ENCODE peak calls at places on chromosomes 5 and 9, in ten cellular contexts. X is IMR-90, W is A549, F is ovary, B is GM13976, A is lung microvascular endothelial cell, C is foreskin fibroblast, V is stomach, M is ACHN, U is GM23248. N is an unnamed sample.

GRCh38 chr9:4837768-4838546 is 45.2 kb downstream of the RCL1 start:
- DNase-seq in X (peak), W (no peak), F (no peak), B (no peak), A (no peak), C (peak), V (no peak), M (peak), U (peak), N (peak)

GRCh38 chr9:8156336-8156735 is 356.8 kb upstream of the DMAC1 start:
- DNase-seq in X (no peak), W (no peak), F (no peak), B (no peak), A (no peak), C (no peak), V (no peak), M (no peak), U (no peak), N (no peak)

GRCh38 chr5:136020383-136021015 is 8.3 kb upstream of the TGFBI start:
- DNase-seq in X (peak), W (peak), F (no peak), B (no peak), A (peak), C (peak), V (no peak), M (peak), U (peak), N (peak)

GRCh38 chr5:157290981-157291711 is 25.2 kb downstream of the CYFIP2 start:
- DNase-seq in X (no peak), W (peak), F (no peak), B (no peak), A (peak), C (no peak), V (peak), M (peak), U (no peak), N (peak)

GRCh38 chr9:118364266-118365075 is 660.3 kb downstream of the TLR4 start:
- DNase-seq in X (no peak), W (no peak), F (no peak), B (no peak), A (no peak), C (no peak), V (no peak), M (no peak), U (no peak), N (no peak)

GRCh38 chr5:1516615-1517601 is 6.9 kb downstream of the LPCAT1 start:
- DNase-seq in X (peak), W (peak), F (peak), B (no peak), A (no peak), C (peak), V (peak), M (peak), U (peak), N (peak)

GRCh38 chr9:129036923-129037766 is 719 bp downstream of the MIGA2 start:
- DNase-seq in X (no peak), W (no peak), F (no peak), B (no peak), A (no peak), C (peak), V (no peak), M (no peak), U (peak), N (no peak)

GRCh38 chr5:131538177-131538593 is 96.8 kb downstream of the RAPGEF6 start:
- DNase-seq in X (peak), W (no peak), F (no peak), B (no peak), A (no peak), C (peak), V (no peak), M (peak), U (peak), N (peak)

GRCh38 chr9:10059044-10059443 is 553.8 kb downstream of the PTPRD start:
- DNase-seq in X (peak), W (no peak), F (no peak), B (no peak), A (no peak), C (peak), V (no peak), M (no peak), U (peak), N (peak)

N was measured in iris pigment epithelial cell.